ENCODE peak calls at places on chromosomes 1 and 21, in seven cellular contexts. One of them, this sample, is unnamed.

GRCh38 chr1:229240532-229240931 is 30.4 kb upstream of the RAB4A start:
- DNase-seq in heart right ventricle: no peak
- DNase-seq in hepatocyte: no peak
- DNase-seq in left lung: no peak
- DNase-seq in brain microvascular endothelial cell: no peak
- DNase-seq in CD8-positive, alpha-beta memory T cell: no peak
- DNase-seq in naive thymus-derived CD4-positive, alpha-beta T cell: no peak
- DNase-seq in this sample: no peak

GRCh38 chr1:42952353-42953001 is 6.2 kb downstream of the SLC2A1 start:
- DNase-seq in heart right ventricle: no peak
- DNase-seq in hepatocyte: no peak
- DNase-seq in left lung: no peak
- DNase-seq in brain microvascular endothelial cell: peak
- DNase-seq in CD8-positive, alpha-beta memory T cell: no peak
- DNase-seq in naive thymus-derived CD4-positive, alpha-beta T cell: peak
- DNase-seq in this sample: no peak

GRCh38 chr1:35560256-35561225 is 2.9 kb downstream of the NCDN start:
- DNase-seq in heart right ventricle: peak
- DNase-seq in hepatocyte: no peak
- DNase-seq in left lung: no peak
- DNase-seq in brain microvascular endothelial cell: no peak
- DNase-seq in CD8-positive, alpha-beta memory T cell: no peak
- DNase-seq in naive thymus-derived CD4-positive, alpha-beta T cell: no peak
- DNase-seq in this sample: no peak

GRCh38 chr21:41396452-41397107 is 29.5 kb upstream of the MX1 start:
- DNase-seq in heart right ventricle: no peak
- DNase-seq in hepatocyte: peak
- DNase-seq in left lung: peak
- DNase-seq in brain microvascular endothelial cell: no peak
- DNase-seq in CD8-positive, alpha-beta memory T cell: no peak
- DNase-seq in naive thymus-derived CD4-positive, alpha-beta T cell: no peak
- DNase-seq in this sample: no peak

GRCh38 chr1:30525980-30526651 is 197.3 kb downstream of the MATN1 start:
- DNase-seq in heart right ventricle: peak
- DNase-seq in hepatocyte: peak
- DNase-seq in left lung: peak
- DNase-seq in brain microvascular endothelial cell: peak
- DNase-seq in CD8-positive, alpha-beta memory T cell: no peak
- DNase-seq in naive thymus-derived CD4-positive, alpha-beta T cell: no peak
- DNase-seq in this sample: no peak

GRCh38 chr1:21852282-21853129 is 40.4 kb downstream of the LDLRAD2 start:
- DNase-seq in heart right ventricle: no peak
- DNase-seq in hepatocyte: no peak
- DNase-seq in left lung: no peak
- DNase-seq in brain microvascular endothelial cell: no peak
- DNase-seq in CD8-positive, alpha-beta memory T cell: no peak
- DNase-seq in naive thymus-derived CD4-positive, alpha-beta T cell: no peak
- DNase-seq in this sample: peak

GRCh38 chr1:240093120-240093961 is 1.7 kb downstream of the FMN2 start:
- DNase-seq in heart right ventricle: no peak
- DNase-seq in hepatocyte: peak
- DNase-seq in left lung: no peak
- DNase-seq in brain microvascular endothelial cell: peak
- DNase-seq in CD8-positive, alpha-beta memory T cell: no peak
- DNase-seq in naive thymus-derived CD4-positive, alpha-beta T cell: no peak
- DNase-seq in this sample: no peak

GRCh38 chr1:77085109-77085508 is 134.1 kb downstream of the PIGK start:
- DNase-seq in heart right ventricle: no peak
- DNase-seq in hepatocyte: no peak
- DNase-seq in left lung: no peak
- DNase-seq in brain microvascular endothelial cell: no peak
- DNase-seq in CD8-positive, alpha-beta memory T cell: no peak
- DNase-seq in naive thymus-derived CD4-positive, alpha-beta T cell: no peak
- DNase-seq in this sample: no peak

GRCh38 chr1:201739492-201740085 is 89.4 kb upstream of the IPO9 start:
- DNase-seq in heart right ventricle: peak
- DNase-seq in hepatocyte: peak
- DNase-seq in left lung: no peak
- DNase-seq in brain microvascular endothelial cell: no peak
- DNase-seq in CD8-positive, alpha-beta memory T cell: peak
- DNase-seq in naive thymus-derived CD4-positive, alpha-beta T cell: peak
- DNase-seq in this sample: peak

GRCh38 chr1:3772027-3772714 is 378 bp upstream of the SMIM1 start:
- DNase-seq in heart right ventricle: peak
- DNase-seq in hepatocyte: peak
- DNase-seq in left lung: peak
- DNase-seq in brain microvascular endothelial cell: peak
- DNase-seq in CD8-positive, alpha-beta memory T cell: peak
- DNase-seq in naive thymus-derived CD4-positive, alpha-beta T cell: peak
- DNase-seq in this sample: peak

GRCh38 chr1:227191607-227192006 is 126.7 kb downstream of the CDC42BPA start:
- DNase-seq in heart right ventricle: no peak
- DNase-seq in hepatocyte: no peak
- DNase-seq in left lung: no peak
- DNase-seq in brain microvascular endothelial cell: no peak
- DNase-seq in CD8-positive, alpha-beta memory T cell: no peak
- DNase-seq in naive thymus-derived CD4-positive, alpha-beta T cell: no peak
- DNase-seq in this sample: peak

GRCh38 chr1:33460947-33461629 is 11.4 kb upstream of the ZSCAN20 start:
- DNase-seq in heart right ventricle: peak
- DNase-seq in hepatocyte: no peak
- DNase-seq in left lung: no peak
- DNase-seq in brain microvascular endothelial cell: no peak
- DNase-seq in CD8-positive, alpha-beta memory T cell: no peak
- DNase-seq in naive thymus-derived CD4-positive, alpha-beta T cell: no peak
- DNase-seq in this sample: no peak

GRCh38 chr21:31184462-31184861 is 146.2 kb upstream of the KRTAP19-8 start:
- DNase-seq in heart right ventricle: no peak
- DNase-seq in hepatocyte: no peak
- DNase-seq in left lung: no peak
- DNase-seq in brain microvascular endothelial cell: no peak
- DNase-seq in CD8-positive, alpha-beta memory T cell: peak
- DNase-seq in naive thymus-derived CD4-positive, alpha-beta T cell: peak
- DNase-seq in this sample: peak

GRCh38 chr1:161763522-161764098 is 2.5 kb upstream of the ATF6 start:
- DNase-seq in heart right ventricle: no peak
- DNase-seq in hepatocyte: peak
- DNase-seq in left lung: no peak
- DNase-seq in brain microvascular endothelial cell: no peak
- DNase-seq in CD8-positive, alpha-beta memory T cell: no peak
- DNase-seq in naive thymus-derived CD4-positive, alpha-beta T cell: peak
- DNase-seq in this sample: peak

GRCh38 chr1:218811497-218811896 is 362.2 kb upstream of the LYPLAL1 start:
- DNase-seq in heart right ventricle: no peak
- DNase-seq in hepatocyte: no peak
- DNase-seq in left lung: no peak
- DNase-seq in brain microvascular endothelial cell: no peak
- DNase-seq in CD8-positive, alpha-beta memory T cell: no peak
- DNase-seq in naive thymus-derived CD4-positive, alpha-beta T cell: no peak
- DNase-seq in this sample: no peak

GRCh38 chr1:219119839-219120238 is 53.8 kb upstream of the LYPLAL1 start:
- DNase-seq in heart right ventricle: no peak
- DNase-seq in hepatocyte: no peak
- DNase-seq in left lung: no peak
- DNase-seq in brain microvascular endothelial cell: no peak
- DNase-seq in CD8-positive, alpha-beta memory T cell: no peak
- DNase-seq in naive thymus-derived CD4-positive, alpha-beta T cell: no peak
- DNase-seq in this sample: no peak

GRCh38 chr1:215473943-215474342 is 93.2 kb upstream of the KCTD3 start:
- DNase-seq in heart right ventricle: no peak
- DNase-seq in hepatocyte: no peak
- DNase-seq in left lung: no peak
- DNase-seq in brain microvascular endothelial cell: no peak
- DNase-seq in CD8-positive, alpha-beta memory T cell: no peak
- DNase-seq in naive thymus-derived CD4-positive, alpha-beta T cell: no peak
- DNase-seq in this sample: no peak

GRCh38 chr1:7778133-7778628 is 5.9 kb upstream of the PER3 start:
- DNase-seq in heart right ventricle: no peak
- DNase-seq in hepatocyte: no peak
- DNase-seq in left lung: no peak
- DNase-seq in brain microvascular endothelial cell: no peak
- DNase-seq in CD8-positive, alpha-beta memory T cell: no peak
- DNase-seq in naive thymus-derived CD4-positive, alpha-beta T cell: no peak
- DNase-seq in this sample: no peak

GRCh38 chr1:227961651-227962050 is 13.9 kb upstream of the WNT9A start:
- DNase-seq in heart right ventricle: no peak
- DNase-seq in hepatocyte: no peak
- DNase-seq in left lung: no peak
- DNase-seq in brain microvascular endothelial cell: no peak
- DNase-seq in CD8-positive, alpha-beta memory T cell: no peak
- DNase-seq in naive thymus-derived CD4-positive, alpha-beta T cell: no peak
- DNase-seq in this sample: peak

GRCh38 chr1:207219979-207220889 is 101.2 kb upstream of the CD55 start:
- DNase-seq in heart right ventricle: no peak
- DNase-seq in hepatocyte: no peak
- DNase-seq in left lung: no peak
- DNase-seq in brain microvascular endothelial cell: no peak
- DNase-seq in CD8-positive, alpha-beta memory T cell: no peak
- DNase-seq in naive thymus-derived CD4-positive, alpha-beta T cell: no peak
- DNase-seq in this sample: no peak

GRCh38 chr1:225917536-225917935 is 6.5 kb downstream of the PYCR2 start:
- DNase-seq in heart right ventricle: no peak
- DNase-seq in hepatocyte: no peak
- DNase-seq in left lung: no peak
- DNase-seq in brain microvascular endothelial cell: no peak
- DNase-seq in CD8-positive, alpha-beta memory T cell: no peak
- DNase-seq in naive thymus-derived CD4-positive, alpha-beta T cell: no peak
- DNase-seq in this sample: no peak

GRCh38 chr1:2019162-2019542 is at the start of gene GABRD:
- DNase-seq in heart right ventricle: no peak
- DNase-seq in hepatocyte: peak
- DNase-seq in left lung: no peak
- DNase-seq in brain microvascular endothelial cell: no peak
- DNase-seq in CD8-positive, alpha-beta memory T cell: no peak
- DNase-seq in naive thymus-derived CD4-positive, alpha-beta T cell: peak
- DNase-seq in this sample: no peak

GRCh38 chr1:97377432-97378034 is 543.3 kb downstream of the DPYD start:
- DNase-seq in heart right ventricle: no peak
- DNase-seq in hepatocyte: no peak
- DNase-seq in left lung: no peak
- DNase-seq in brain microvascular endothelial cell: no peak
- DNase-seq in CD8-positive, alpha-beta memory T cell: no peak
- DNase-seq in naive thymus-derived CD4-positive, alpha-beta T cell: no peak
- DNase-seq in this sample: no peak

GRCh38 chr1:208374391-208374941 is 130.3 kb upstream of the PLXNA2 start:
- DNase-seq in heart right ventricle: no peak
- DNase-seq in hepatocyte: peak
- DNase-seq in left lung: no peak
- DNase-seq in brain microvascular endothelial cell: peak
- DNase-seq in CD8-positive, alpha-beta memory T cell: no peak
- DNase-seq in naive thymus-derived CD4-positive, alpha-beta T cell: no peak
- DNase-seq in this sample: no peak

GRCh38 chr1:247748041-247748440 is at the start of gene OR14A2:
- DNase-seq in heart right ventricle: no peak
- DNase-seq in hepatocyte: no peak
- DNase-seq in left lung: no peak
- DNase-seq in brain microvascular endothelial cell: no peak
- DNase-seq in CD8-positive, alpha-beta memory T cell: no peak
- DNase-seq in naive thymus-derived CD4-positive, alpha-beta T cell: no peak
- DNase-seq in this sample: no peak

DNA sequence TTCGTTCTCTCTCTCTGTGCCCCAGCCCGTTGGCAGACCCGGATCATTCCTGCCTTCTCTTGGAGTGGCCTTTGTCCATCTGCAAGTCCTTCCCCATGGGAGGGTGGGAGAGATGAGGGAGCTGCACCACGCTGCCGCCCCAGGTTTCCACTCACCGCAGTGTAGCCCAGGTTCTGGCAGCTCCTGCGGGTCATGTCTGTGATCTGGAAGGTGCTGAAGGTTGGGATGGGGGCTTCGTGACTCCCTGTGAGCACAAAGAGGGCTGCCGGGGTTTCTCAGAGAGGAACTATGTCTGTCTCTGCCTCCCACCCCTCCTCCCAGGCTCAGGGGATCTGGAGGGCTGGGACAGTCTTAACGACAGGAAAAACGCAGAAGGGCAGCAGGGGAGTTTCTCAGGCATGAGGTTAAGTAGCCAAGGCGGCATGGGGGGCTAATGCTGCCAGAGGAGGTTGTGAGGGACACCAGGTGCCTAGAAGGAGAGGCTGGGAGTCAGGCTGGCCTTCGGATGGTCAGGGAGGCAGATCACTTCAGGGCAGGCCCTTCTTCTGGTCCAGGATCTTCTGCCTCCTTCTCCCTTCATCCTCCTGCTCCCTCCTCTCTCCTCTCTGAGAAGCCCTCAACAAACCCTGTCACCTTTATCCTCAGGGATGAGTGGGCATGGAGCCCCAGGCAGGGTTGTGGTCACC is 654 bp downstream of the SH2D2A start:
- DNase-seq in heart right ventricle: no peak
- DNase-seq in hepatocyte: no peak
- DNase-seq in left lung: no peak
- DNase-seq in brain microvascular endothelial cell: no peak
- DNase-seq in CD8-positive, alpha-beta memory T cell: peak
- DNase-seq in naive thymus-derived CD4-positive, alpha-beta T cell: no peak
- DNase-seq in this sample: no peak
- H3K4me3 ChIP-seq in heart right ventricle: peak
- H3K4me3 ChIP-seq in hepatocyte: no peak
- H3K4me3 ChIP-seq in left lung: peak
- H3K4me3 ChIP-seq in brain microvascular endothelial cell: no peak
- H3K4me3 ChIP-seq in CD8-positive, alpha-beta memory T cell: peak
- H3K4me3 ChIP-seq in naive thymus-derived CD4-positive, alpha-beta T cell: peak
- H3K4me3 ChIP-seq in this sample: peak

GRCh38 chr21:38809170-38809878 is 3.6 kb downstream of the ETS2 start:
- DNase-seq in heart right ventricle: no peak
- DNase-seq in hepatocyte: no peak
- DNase-seq in left lung: no peak
- DNase-seq in brain microvascular endothelial cell: no peak
- DNase-seq in CD8-positive, alpha-beta memory T cell: no peak
- DNase-seq in naive thymus-derived CD4-positive, alpha-beta T cell: no peak
- DNase-seq in this sample: no peak
- H3K4me3 ChIP-seq in heart right ventricle: peak
- H3K4me3 ChIP-seq in hepatocyte: no peak
- H3K4me3 ChIP-seq in left lung: peak
- H3K4me3 ChIP-seq in brain microvascular endothelial cell: no peak
- H3K4me3 ChIP-seq in CD8-positive, alpha-beta memory T cell: no peak
- H3K4me3 ChIP-seq in naive thymus-derived CD4-positive, alpha-beta T cell: no peak
- H3K4me3 ChIP-seq in this sample: no peak

DNA sequence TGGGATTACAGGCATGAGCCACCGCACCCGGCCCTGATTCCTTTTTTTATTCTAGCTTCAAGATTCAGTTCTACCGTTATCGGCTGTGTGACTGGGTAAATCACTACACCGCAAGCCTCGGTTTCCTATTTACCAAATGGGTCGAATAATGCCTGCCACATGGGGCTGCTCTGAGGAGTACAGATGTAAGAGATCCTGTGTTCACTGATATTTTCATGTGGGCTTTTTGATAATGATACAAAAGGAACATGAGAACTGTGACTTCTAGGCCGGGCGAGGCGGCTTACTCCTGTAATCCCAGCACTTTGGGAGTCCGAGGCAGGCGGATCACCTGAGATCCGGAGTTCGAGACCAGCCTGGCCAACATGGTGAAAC is 695 bp upstream of the PSMB4 start:
- DNase-seq in heart right ventricle: no peak
- DNase-seq in hepatocyte: no peak
- DNase-seq in left lung: no peak
- DNase-seq in brain microvascular endothelial cell: no peak
- DNase-seq in CD8-positive, alpha-beta memory T cell: peak
- DNase-seq in naive thymus-derived CD4-positive, alpha-beta T cell: no peak
- DNase-seq in this sample: peak
- H3K4me3 ChIP-seq in heart right ventricle: peak
- H3K4me3 ChIP-seq in hepatocyte: no peak
- H3K4me3 ChIP-seq in left lung: peak
- H3K4me3 ChIP-seq in brain microvascular endothelial cell: no peak
- H3K4me3 ChIP-seq in CD8-positive, alpha-beta memory T cell: peak
- H3K4me3 ChIP-seq in naive thymus-derived CD4-positive, alpha-beta T cell: peak
- H3K4me3 ChIP-seq in this sample: peak

GRCh38 chr1:169060906-169061683 is 45.4 kb upstream of the ATP1B1 start:
- DNase-seq in heart right ventricle: no peak
- DNase-seq in hepatocyte: no peak
- DNase-seq in left lung: peak
- DNase-seq in brain microvascular endothelial cell: no peak
- DNase-seq in CD8-positive, alpha-beta memory T cell: no peak
- DNase-seq in naive thymus-derived CD4-positive, alpha-beta T cell: no peak
- DNase-seq in this sample: no peak
- H3K4me3 ChIP-seq in heart right ventricle: no peak
- H3K4me3 ChIP-seq in hepatocyte: no peak
- H3K4me3 ChIP-seq in left lung: no peak
- H3K4me3 ChIP-seq in brain microvascular endothelial cell: no peak
- H3K4me3 ChIP-seq in CD8-positive, alpha-beta memory T cell: no peak
- H3K4me3 ChIP-seq in naive thymus-derived CD4-positive, alpha-beta T cell: no peak
- H3K4me3 ChIP-seq in this sample: no peak

This sample was measured in Jurkat, Clone E6-1.